ENCODE peak calls at places on chromosome 6, in eight cellular contexts. I is CD8-positive, alpha-beta memory T cell; H is pancreas; U is upper lobe of right lung; R is GM23248; Y is H9; J is right cardiac atrium; G is CD4-positive, CD25-positive, alpha-beta regulatory T cell. B is an unnamed sample. For H3K9me3, the result is how much of the 10 kb centered on the place peaks cover.

GRCh38 chr6:122621638-122622037 is 11.4 kb downstream of the PKIB start:
- DNase-seq in I (no peak), H (no peak), U (no peak), R (no peak), Y (no peak), J (no peak), G (no peak), B (no peak)

GRCh38 chr6:166626177-166627038 is 643 bp downstream of the RPS6KA2 start:
- DNase-seq in I (peak), H (peak), U (peak), R (peak), Y (no peak), J (peak), G (peak), B (no peak)

GRCh38 chr6:15536201-15536955 is 126.5 kb downstream of the DTNBP1 start:
- DNase-seq in I (no peak), H (no peak), U (no peak), R (no peak), Y (no peak), J (no peak), G (no peak), B (no peak)

GRCh38 chr6:45044086-45044485 is 284.0 kb upstream of the RUNX2 start:
- DNase-seq in I (no peak), H (no peak), U (no peak), R (no peak), Y (no peak), J (no peak), G (no peak), B (no peak)

GRCh38 chr6:54274383-54274782 is 33.9 kb upstream of the TINAG start:
- DNase-seq in I (no peak), H (no peak), U (no peak), R (no peak), Y (no peak), J (no peak), G (no peak), B (no peak)

GRCh38 chr6:34560366-34561226 is 4.5 kb upstream of the SPDEF start:
- DNase-seq in I (no peak), H (no peak), U (no peak), R (peak), Y (no peak), J (peak), G (no peak), B (no peak)

GRCh38 chr6:87274660-87275273 is 47.6 kb upstream of the SMIM8 start:
- DNase-seq in I (no peak), H (no peak), U (no peak), R (peak), Y (no peak), J (peak), G (no peak), B (no peak)

GRCh38 chr6:16319813-16320532 is 81.6 kb downstream of the GMPR start:
- DNase-seq in I (peak), H (peak), U (no peak), R (peak), Y (no peak), J (peak), G (peak), B (peak)

GRCh38 chr6:144843701-144844100 is 558.6 kb downstream of the UTRN start:
- DNase-seq in I (no peak), H (no peak), U (no peak), R (no peak), Y (no peak), J (no peak), G (no peak), B (no peak)

GRCh38 chr6:135750081-135750480 is 101.4 kb upstream of the PDE7B start:
- DNase-seq in I (no peak), H (no peak), U (no peak), R (no peak), Y (no peak), J (no peak), G (no peak), B (no peak)

GRCh38 chr6:75850026-75850385 is 101.0 kb downstream of the MYO6 start:
- DNase-seq in I (no peak), H (no peak), U (no peak), R (no peak), Y (no peak), J (no peak), G (no peak), B (no peak)

GRCh38 chr6:89084954-89085353 is 4.4 kb downstream of the PNRC1 start:
- DNase-seq in I (no peak), H (no peak), U (no peak), R (no peak), Y (peak), J (no peak), G (peak), B (no peak)

GRCh38 chr6:14742680-14743079 is 503.2 kb upstream of the JARID2 start:
- DNase-seq in I (no peak), H (no peak), U (no peak), R (no peak), Y (no peak), J (no peak), G (no peak), B (no peak)

GRCh38 chr6:102398788-102399390 is 1005.4 kb downstream of the GRIK2 start:
- DNase-seq in I (no peak), H (no peak), U (no peak), R (no peak), Y (no peak), J (no peak), G (no peak), B (no peak)

GRCh38 chr6:699319-699718 is 6.4 kb upstream of the EXOC2 start:
- DNase-seq in I (no peak), H (no peak), U (no peak), R (no peak), Y (no peak), J (no peak), G (no peak), B (no peak)

GRCh38 chr6:33208089-33208967 is at the start of gene RING1:
- DNase-seq in I (peak), H (peak), U (peak), R (peak), Y (peak), J (peak), G (peak), B (peak)

GRCh38 chr6:135196739-135197510 is 15.8 kb downstream of the MYB start:
- DNase-seq in I (no peak), H (no peak), U (no peak), R (no peak), Y (no peak), J (no peak), G (no peak), B (no peak)

GRCh38 chr6:40542175-40542764 is 44.9 kb downstream of the LRFN2 start:
- DNase-seq in I (no peak), H (no peak), U (peak), R (no peak), Y (peak), J (no peak), G (no peak), B (no peak)

GRCh38 chr6:89887452-89888137 is 6.7 kb upstream of the GJA10 start:
- DNase-seq in I (no peak), H (no peak), U (no peak), R (peak), Y (peak), J (no peak), G (no peak), B (no peak)

GRCh38 chr6:108464506-108465084 is 96.1 kb upstream of the FOXO3 start:
- DNase-seq in I (no peak), H (no peak), U (no peak), R (peak), Y (no peak), J (no peak), G (no peak), B (no peak)

GRCh38 chr6:11241793-11242201 is 9.3 kb upstream of the NEDD9 start:
- DNase-seq in I (no peak), H (peak), U (peak), R (peak), Y (peak), J (peak), G (no peak), B (no peak)

GRCh38 chr6:6724319-6725119 is 136.0 kb downstream of the LY86 start:
- DNase-seq in I (no peak), H (peak), U (peak), R (peak), Y (peak), J (peak), G (peak), B (peak)

GRCh38 chr6:2448826-2449571 is 203.6 kb upstream of the GMDS start:
- DNase-seq in I (no peak), H (no peak), U (no peak), R (peak), Y (peak), J (no peak), G (no peak), B (no peak)

GRCh38 chr6:161168281-161168891 is 105.5 kb downstream of the AGPAT4 start:
- DNase-seq in I (no peak), H (peak), U (no peak), R (peak), Y (peak), J (no peak), G (no peak), B (no peak)

GRCh38 chr6:12538881-12539357 is 177.6 kb upstream of the PHACTR1 start:
- DNase-seq in I (no peak), H (peak), U (no peak), R (no peak), Y (no peak), J (peak), G (no peak), B (no peak)

GRCh38 chr6:7448232-7448631 is 58.6 kb downstream of the RIOK1 start:
- DNase-seq in I (no peak), H (no peak), U (no peak), R (no peak), Y (no peak), J (no peak), G (no peak), B (no peak)

GRCh38 chr6:33739611-33740010 is 7.1 kb downstream of the IP6K3 start:
- DNase-seq in I (no peak), H (no peak), U (no peak), R (no peak), Y (no peak), J (no peak), G (no peak), B (no peak)

GRCh38 chr6:28812778-28813569 is 110.8 kb downstream of the TRIM27 start:
- DNase-seq in I (no peak), H (no peak), U (no peak), R (no peak), Y (no peak), J (no peak), G (no peak), B (no peak)

GRCh38 chr6:82397962-82398692 is 34.5 kb downstream of the TPBG start:
- DNase-seq in I (no peak), H (no peak), U (no peak), R (peak), Y (no peak), J (no peak), G (no peak), B (no peak)

GRCh38 chr6:167470836-167471547 is 146.1 kb downstream of the TTLL2 start:
- DNase-seq in I (no peak), H (no peak), U (no peak), R (no peak), Y (no peak), J (no peak), G (no peak), B (no peak)

GRCh38 chr6:66128676-66129075 is 421.6 kb upstream of the EYS start:
- DNase-seq in I (no peak), H (no peak), U (no peak), R (no peak), Y (no peak), J (no peak), G (no peak), B (no peak)

GRCh38 chr6:113082691-113083090 is 735.6 kb downstream of the RFPL4B start:
- DNase-seq in I (no peak), H (no peak), U (no peak), R (peak), Y (no peak), J (no peak), G (no peak), B (no peak)

GRCh38 chr6:135935951-135936601 is 84.6 kb downstream of the PDE7B start:
- DNase-seq in I (no peak), H (no peak), U (no peak), R (peak), Y (no peak), J (peak), G (no peak), B (no peak)

GRCh38 chr6:44771647-44772415 is 384.3 kb downstream of the CDC5L start:
- DNase-seq in I (no peak), H (no peak), U (no peak), R (peak), Y (peak), J (no peak), G (no peak), B (no peak)

DNA sequence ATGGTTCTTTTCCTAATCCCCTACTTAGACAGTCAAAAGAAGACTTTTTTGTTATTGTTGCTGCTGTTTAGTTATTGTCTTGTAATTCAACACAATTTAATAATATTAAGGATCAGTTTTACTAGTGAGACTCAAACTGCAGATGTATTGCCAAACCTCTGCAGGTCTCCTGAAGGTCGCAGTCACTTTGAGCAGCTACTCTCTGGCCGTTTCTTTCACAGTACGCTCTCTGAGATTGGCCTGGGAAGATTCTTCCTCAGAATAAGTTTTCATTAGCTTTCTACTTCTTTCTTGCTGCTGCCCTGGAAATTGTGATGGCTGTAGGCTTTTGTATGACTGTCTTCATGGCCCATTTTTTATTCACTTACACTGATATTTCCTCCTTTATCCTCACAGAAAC is 930.8 kb downstream of the QKI start:
- DNase-seq in I (no peak), H (no peak), U (no peak), R (no peak), Y (no peak), J (no peak), G (no peak), B (no peak)
- H3K9me3 ChIP-seq in I (under half), H (under half), U (under half), R (under half), Y (under half), J (under half), G (under half), B (under half)

DNA sequence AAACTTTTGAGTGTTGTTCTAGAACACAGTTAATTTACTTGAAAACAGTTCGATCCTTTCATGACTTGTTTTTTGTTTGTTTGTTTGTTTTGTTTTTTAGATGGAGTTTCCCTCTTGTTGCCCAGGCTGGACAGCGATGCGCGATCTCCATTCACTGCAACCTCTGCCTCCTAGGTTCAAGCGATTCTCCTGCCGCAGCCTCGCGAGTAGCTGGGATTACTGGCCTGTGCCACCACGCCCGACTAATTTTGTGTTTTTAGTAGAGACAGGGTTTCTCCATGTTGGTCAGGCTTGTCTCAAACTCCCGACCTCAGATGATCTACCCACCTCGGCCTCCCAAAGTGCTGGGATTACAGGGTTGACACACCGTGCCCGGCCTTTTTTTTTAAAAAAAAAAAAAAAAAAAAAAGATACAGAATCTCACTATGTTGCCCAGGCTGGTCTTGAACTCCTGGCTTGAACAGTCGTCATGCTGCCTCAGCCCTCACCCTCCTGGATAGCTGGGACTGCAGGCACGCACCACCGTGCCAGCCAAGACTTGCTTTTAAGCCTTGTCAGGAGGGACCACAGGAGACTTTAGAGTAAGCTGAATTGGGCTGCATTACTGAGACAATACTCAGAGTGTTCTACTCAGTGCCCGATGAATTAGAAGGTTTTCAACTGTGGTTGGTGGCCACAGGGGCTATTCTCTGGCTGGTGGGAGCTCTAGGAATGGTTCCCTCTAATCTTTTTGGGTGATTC is 76.7 kb upstream of the SLC22A16 start:
- DNase-seq in I (no peak), H (no peak), U (no peak), R (no peak), Y (no peak), J (no peak), G (no peak), B (no peak)
- H3K9me3 ChIP-seq in I (under half), H (under half), U (under half), R (under half), Y (under half), J (under half), G (under half), B (under half)

DNA sequence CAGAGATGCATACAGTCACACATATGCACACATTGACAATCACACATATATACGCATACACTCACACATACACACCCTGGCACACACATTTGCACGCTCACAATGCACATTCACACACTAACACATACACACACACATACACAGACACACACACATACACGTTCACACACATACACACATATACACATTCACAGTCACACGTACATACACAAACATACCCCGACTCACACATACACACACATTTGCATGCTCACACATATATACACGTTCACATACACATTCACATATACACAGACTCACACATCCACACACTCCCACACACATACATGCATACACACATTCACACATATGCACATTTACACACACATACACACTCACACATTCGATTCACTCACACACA is 366.8 kb upstream of the ID4 start:
- DNase-seq in I (no peak), H (no peak), U (no peak), R (no peak), Y (no peak), J (no peak), G (no peak), B (no peak)
- H3K9me3 ChIP-seq in I (under half), H (under half), U (under half), R (under half), Y (under half), J (under half), G (under half), B (under half)

DNA sequence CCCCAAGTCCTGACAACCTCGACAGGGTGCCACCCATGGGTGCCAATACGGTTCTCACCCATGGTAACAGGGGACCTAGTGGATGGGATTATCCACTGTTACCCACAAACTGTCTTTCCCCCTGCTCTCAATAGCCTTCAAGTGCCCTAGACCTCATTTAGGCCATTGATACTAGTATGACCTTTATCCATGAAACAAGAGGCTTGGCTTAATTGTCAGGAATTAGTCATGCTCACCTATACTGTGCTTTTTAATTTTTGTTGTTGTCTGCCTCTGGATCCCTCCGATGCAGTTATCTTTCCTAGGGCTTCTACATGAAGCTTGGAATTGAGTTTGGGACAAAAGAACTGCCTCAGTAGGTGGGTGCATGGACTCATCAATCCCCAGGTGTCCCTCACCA is 11.8 kb upstream of the IL22RA2 start:
- DNase-seq in I (no peak), H (no peak), U (no peak), R (no peak), Y (no peak), J (no peak), G (no peak), B (no peak)
- H3K9me3 ChIP-seq in I (under half), H (under half), U (under half), R (under half), Y (half or more), J (under half), G (under half), B (under half)

GRCh38 chr6:118574051-118574865 is 26.2 kb downstream of the PLN start:
- DNase-seq in I (no peak), H (no peak), U (no peak), R (no peak), Y (peak), J (no peak), G (no peak), B (no peak)
- H3K9me3 ChIP-seq in I (under half), H (under half), U (under half), R (under half), Y (under half), J (under half), G (under half), B (under half)

GRCh38 chr6:169911264-169912263 is 160.1 kb downstream of the ERMARD start:
- DNase-seq in I (no peak), H (no peak), U (no peak), R (no peak), Y (no peak), J (no peak), G (no peak), B (no peak)
- H3K9me3 ChIP-seq in I (under half), H (under half), U (under half), R (under half), Y (under half), J (under half), G (under half), B (under half)

B was measured in T-helper 17 cell.